ENCODE peak calls at places on chromosomes 5 and 9, in nine cellular contexts. P is lower lobe of right lung, K is neural progenitor cell, Z is heart left ventricle, J is SJSA1, H is ascending aorta, M is thoracic aorta, G is aorta, C is OCI-LY7. Y is an unnamed sample.
A peak's percentile ranks its signal among the peaks of the same experiment; 100 is the strongest.

GRCh38 chr9:14827805-14828204 is 82.4 kb downstream of the FREM1 start:
- DNase-seq in G (no peak), Z (no peak), J (no peak), C (no peak), H (no peak), M (no peak), P (peak; percentile 62), K (no peak), Y (no peak)

GRCh38 chr9:33139421-33140228 is 27.5 kb downstream of the B4GALT1 start:
- DNase-seq in Z (peak; percentile 91), J (no peak), M (no peak), C (no peak), H (no peak), K (peak; percentile 25), G (no peak), P (peak; percentile 59), Y (no peak)

GRCh38 chr9:121636411-121636865 is 15.0 kb upstream of the DAB2IP start:
- DNase-seq in P (no peak), K (no peak), Z (no peak), H (no peak), M (no peak), J (no peak), G (no peak), C (no peak), Y (no peak)

GRCh38 chr9:107163370-107163769 is 119.7 kb upstream of the RAD23B start:
- DNase-seq in C (no peak), P (no peak), K (no peak), H (no peak), M (no peak), G (no peak), J (no peak), Z (no peak), Y (no peak)

GRCh38 chr5:54398191-54398590 is 57.3 kb upstream of the HSPB3 start:
- DNase-seq in J (no peak), M (no peak), C (peak; percentile 72), G (no peak), H (no peak), P (no peak), K (no peak), Z (no peak), Y (no peak)

GRCh38 chr5:148809781-148810524 is 16.5 kb upstream of the ADRB2 start:
- DNase-seq in K (no peak), G (no peak), C (no peak), Z (no peak), P (no peak), M (no peak), H (no peak), J (no peak), Y (no peak)

GRCh38 chr5:157342822-157343402 is 77.0 kb downstream of the CYFIP2 start:
- DNase-seq in H (no peak), Z (no peak), J (peak; percentile 37), G (no peak), K (peak; percentile 56), M (no peak), C (peak; percentile 40), P (peak; percentile 55), Y (no peak)

GRCh38 chr9:87137718-87138117 is 190.4 kb upstream of the GAS1 start:
- DNase-seq in M (no peak), H (no peak), C (no peak), K (no peak), P (no peak), Z (no peak), J (no peak), G (no peak), Y (no peak)

GRCh38 chr9:83208065-83208850 is 145.3 kb upstream of the RASEF start:
- DNase-seq in K (no peak), Z (no peak), H (no peak), G (no peak), P (no peak), C (no peak), M (no peak), J (no peak), Y (no peak)

DNA sequence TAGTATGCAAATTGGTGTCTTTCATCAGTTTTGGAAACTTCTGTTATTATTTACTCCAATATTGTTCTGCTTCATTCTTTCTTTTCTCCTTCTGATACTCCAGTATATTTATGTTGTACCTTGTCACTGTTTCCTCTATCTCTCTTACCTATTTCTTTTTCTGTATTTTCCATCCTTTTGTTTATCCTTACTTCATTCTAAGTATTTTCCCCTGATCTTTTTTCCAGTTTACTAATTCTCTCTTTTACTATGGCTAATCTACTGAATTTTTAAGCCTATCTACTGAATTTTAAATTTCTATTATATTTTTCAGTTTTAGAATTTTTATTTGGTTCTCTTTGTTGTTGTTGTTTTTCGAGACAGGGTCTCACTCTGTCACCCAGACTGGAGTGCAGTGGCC is 7.4 kb downstream of the SMIM3 start:
- DNase-seq in P (no peak), H (no peak), Z (no peak), M (no peak), J (no peak), K (no peak), C (no peak), G (no peak), Y (no peak)
- H3K4me1 ChIP-seq in P (peaks cover 74% of the 10 kb centered on the region), H (peaks cover 18% of the 10 kb centered on the region), Z (peaks cover 56% of the 10 kb centered on the region), M (peaks cover 88% of the 10 kb centered on the region), J (peaks cover 22% of the 10 kb centered on the region), K (peaks cover 34% of the 10 kb centered on the region), C (no peaks in the 10 kb centered on the region), G (peaks cover 12% of the 10 kb centered on the region), Y (peaks cover 12% of the 10 kb centered on the region)

GRCh38 chr5:44640945-44641456 is 167.7 kb upstream of the MRPS30 start:
- DNase-seq in Z (no peak), M (no peak), K (no peak), J (no peak), C (no peak), G (no peak), H (no peak), P (peak; percentile 26), Y (no peak)

GRCh38 chr5:44641820-44642219 is 166.9 kb upstream of the MRPS30 start:
- DNase-seq in H (no peak), G (no peak), P (no peak), M (no peak), K (no peak), Z (no peak), C (no peak), J (no peak), Y (no peak)

GRCh38 chr5:44646016-44646415 is 162.7 kb upstream of the MRPS30 start:
- DNase-seq in P (no peak), K (peak; percentile 43), Z (peak; percentile 32), H (no peak), J (no peak), C (no peak), M (no peak), G (no peak), Y (no peak)

GRCh38 chr5:44645502-44645901 is 163.2 kb upstream of the MRPS30 start:
- DNase-seq in P (no peak), K (no peak), M (no peak), G (no peak), J (no peak), Z (no peak), H (no peak), C (no peak), Y (no peak)

GRCh38 chr5:44644628-44645027 is 164.1 kb upstream of the MRPS30 start:
- DNase-seq in K (no peak), P (no peak), G (no peak), H (no peak), Z (no peak), J (no peak), M (no peak), C (no peak), Y (no peak)
- H3K27ac ChIP-seq in K (no peak overlapping the region), P (no peak overlapping the region), G (no peak overlapping the region), H (no peak overlapping the region), Z (no peak overlapping the region), J (no peak overlapping the region), M (no peak overlapping the region), C (no peak overlapping the region), Y (no peak overlapping the region)

DNA sequence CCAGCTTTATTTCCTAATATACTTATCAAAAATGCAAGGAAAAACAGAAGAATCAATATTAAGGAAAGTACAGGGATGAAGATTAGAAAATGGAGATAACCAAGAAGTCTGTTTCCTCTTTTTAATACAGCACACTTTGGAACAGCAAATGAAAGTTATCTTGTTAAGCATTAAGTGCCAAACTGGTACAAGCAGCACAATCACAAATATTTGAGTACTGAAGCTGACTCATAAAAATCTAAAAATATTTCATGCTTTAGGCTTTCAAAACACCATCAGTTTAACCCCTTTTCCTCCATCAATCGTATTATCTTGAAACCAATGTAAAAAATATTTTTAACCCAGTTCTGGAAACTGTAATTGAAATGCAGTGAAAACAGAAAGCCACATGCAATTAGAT is 2.7 kb downstream of the FBXW11 start:
- DNase-seq in M (no peak), H (no peak), J (no peak), G (no peak), C (no peak), P (no peak), K (no peak), Z (no peak), Y (no peak)
- H3K4me1 ChIP-seq in M (peaks cover 71% of the 10 kb centered on the region), H (peaks cover 6% of the 10 kb centered on the region), J (peaks cover 26% of the 10 kb centered on the region), G (peaks cover 5% of the 10 kb centered on the region), C (peaks cover 59% of the 10 kb centered on the region), P (peaks cover 75% of the 10 kb centered on the region), K (peaks cover 54% of the 10 kb centered on the region), Z (peaks cover 62% of the 10 kb centered on the region), Y (no peaks in the 10 kb centered on the region)

GRCh38 chr9:126398403-126399058 is 71.9 kb downstream of the MVB12B start:
- DNase-seq in P (peak; percentile 87), C (peak; percentile 54), M (peak; percentile 29), J (peak; percentile 36), K (peak; percentile 75), Z (peak; percentile 84), H (no peak), G (peak; percentile 94), Y (peak; percentile 56)
- H3K27ac ChIP-seq in P (no peak overlapping the region), C (no peak overlapping the region), M (no peak overlapping the region), J (no peak overlapping the region), K (no peak overlapping the region), Z (no peak overlapping the region), H (no peak overlapping the region), G (no peak overlapping the region), Y (peak overlapping the region; percentile 43)

DNA sequence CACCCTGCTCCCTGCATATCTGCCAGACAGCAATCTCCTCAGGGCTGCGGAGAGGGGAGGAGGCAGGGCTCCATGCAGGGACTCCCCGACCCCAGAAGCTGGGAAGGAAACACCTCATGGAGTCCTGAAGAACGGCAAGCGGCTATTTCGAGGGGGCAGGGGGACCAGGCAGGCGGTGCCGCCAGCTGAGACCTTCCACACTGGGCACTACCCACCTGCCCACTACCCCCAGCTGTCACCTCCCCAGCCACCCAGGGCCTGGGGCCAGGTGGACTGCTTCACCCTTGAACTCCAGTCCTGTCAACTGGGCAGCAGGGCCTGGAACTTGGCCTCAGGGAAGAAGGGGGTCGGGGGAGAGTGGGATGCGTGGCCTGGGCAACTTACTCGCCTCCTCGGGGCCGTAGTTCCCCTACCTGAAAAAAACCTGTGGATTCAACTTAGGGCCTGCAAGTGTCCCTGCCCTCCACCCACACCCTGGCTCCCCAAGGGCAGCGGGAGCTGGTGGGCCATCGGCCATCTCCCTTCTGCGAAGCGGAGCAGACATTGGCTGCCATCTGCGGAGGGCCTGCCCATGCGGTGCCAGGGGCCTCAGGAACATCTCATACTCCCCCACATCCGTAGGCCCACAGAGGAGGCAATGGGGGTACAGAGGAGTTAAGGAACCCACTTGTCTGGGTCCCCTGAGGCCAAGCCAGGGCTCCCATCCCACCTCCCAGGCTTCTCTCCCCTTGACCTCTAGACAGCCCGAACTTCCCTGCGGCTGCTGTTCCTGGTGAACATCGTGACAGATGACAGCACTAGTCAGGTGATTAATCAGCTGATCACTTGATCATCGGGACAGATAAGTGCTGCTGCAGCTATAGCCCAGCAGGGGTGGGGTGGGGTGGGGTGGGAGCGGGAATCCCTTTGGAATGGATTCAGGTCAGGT is 18.5 kb upstream of the RALGDS start:
- DNase-seq in P (no peak), K (no peak), G (peak; percentile 71), M (no peak), C (no peak), J (no peak), H (no peak), Z (no peak), Y (no peak)
- H3K4me1 ChIP-seq in P (peaks cover 90% of the 10 kb centered on the region), K (peaks cover 6% of the 10 kb centered on the region), G (no peaks in the 10 kb centered on the region), M (peaks cover 33% of the 10 kb centered on the region), C (peaks cover 15% of the 10 kb centered on the region), J (peaks cover 34% of the 10 kb centered on the region), H (peaks cover 9% of the 10 kb centered on the region), Z (peaks cover 54% of the 10 kb centered on the region), Y (peaks cover 63% of the 10 kb centered on the region)

Y was measured in breast epithelium.